ENCODE peak calls at places on chromosomes 12 and 14, in eight cellular contexts. Z, T, U, E, W, F, J and P are unnamed samples.

GRCh38 chr12:89781961-89782360 is 73.3 kb upstream of the ATP2B1 start:
- DNase-seq in J (no peak), E (no peak), F (no peak), T (no peak), W (no peak), U (no peak), Z (peak), P (no peak)

GRCh38 chr12:48004039-48004940 is at the start of gene COL2A1:
- DNase-seq in Z (peak), T (no peak), E (no peak), W (no peak), F (no peak), J (peak), U (peak), P (no peak)

GRCh38 chr14:83463500-83464098 is 1929.9 kb upstream of the SEL1L start:
- DNase-seq in U (no peak), T (no peak), Z (peak), W (peak), E (peak), J (peak), F (no peak), P (peak)

GRCh38 chr12:46164186-46164585 is 104.7 kb downstream of the SLC38A1 start:
- DNase-seq in U (no peak), J (no peak), W (no peak), E (no peak), Z (no peak), F (no peak), T (no peak), P (no peak)

GRCh38 chr14:93935213-93935612 is 8.1 kb downstream of the FAM181A start:
- DNase-seq in J (no peak), U (no peak), E (no peak), Z (no peak), F (no peak), T (no peak), W (no peak), P (no peak)

GRCh38 chr12:122081108-122081696 is 2.6 kb downstream of the MLXIP start:
- DNase-seq in Z (no peak), U (no peak), T (no peak), J (peak), E (no peak), W (no peak), F (no peak), P (no peak)

GRCh38 chr14:87131879-87132278 is 861.1 kb downstream of the GALC start:
- DNase-seq in Z (peak), U (no peak), E (no peak), J (peak), W (no peak), T (no peak), F (no peak), P (peak)

GRCh38 chr12:123979566-123979965 is 6.6 kb downstream of the ZNF664 start:
- DNase-seq in W (no peak), U (no peak), J (no peak), F (no peak), E (no peak), T (no peak), Z (no peak), P (no peak)

GRCh38 chr14:74546416-74546815 is 52.9 kb downstream of the ISCA2 start:
- DNase-seq in Z (no peak), W (peak), U (peak), J (no peak), T (no peak), F (no peak), E (no peak), P (no peak)

GRCh38 chr12:31488737-31489338 is 102.1 kb downstream of the DENND5B start:
- DNase-seq in U (no peak), E (no peak), J (no peak), W (no peak), T (no peak), F (no peak), Z (no peak), P (no peak)

GRCh38 chr12:81627336-81628189 is 131.6 kb downstream of the PPFIA2 start:
- DNase-seq in T (no peak), W (no peak), F (no peak), U (no peak), Z (peak), J (peak), E (peak), P (peak)

GRCh38 chr12:76030378-76031080 is 1.0 kb downstream of the PHLDA1 start:
- DNase-seq in J (peak), F (peak), E (peak), W (peak), T (peak), U (peak), Z (peak), P (no peak)

GRCh38 chr14:99256483-99256874 is 15.5 kb downstream of the BCL11B start:
- DNase-seq in W (no peak), F (no peak), Z (no peak), J (no peak), T (no peak), U (no peak), E (no peak), P (no peak)

GRCh38 chr12:73421832-73422231 is 1115.8 kb upstream of the ATXN7L3B start:
- DNase-seq in J (no peak), U (no peak), T (no peak), E (no peak), W (no peak), Z (no peak), F (no peak), P (no peak)

GRCh38 chr14:23398348-23398747 is 9.7 kb downstream of the MYH6 start:
- DNase-seq in W (no peak), F (no peak), Z (no peak), E (peak), J (no peak), T (no peak), U (no peak), P (peak)

GRCh38 chr14:76696361-76696760 is 64.9 kb upstream of the VASH1 start:
- DNase-seq in T (no peak), Z (no peak), E (no peak), J (no peak), U (no peak), F (no peak), W (no peak), P (no peak)